ENCODE peak calls at places on chromosomes 4 and X, in seven cellular contexts. One of them, this sample, is unnamed.

GRCh38 chr4:122293374-122294365 is 85.1 kb upstream of the ADAD1 start:
- DNase-seq in GM12878: no peak
- DNase-seq in gastrocnemius medialis: no peak
- DNase-seq in transverse colon: no peak
- DNase-seq in body of pancreas: no peak
- DNase-seq in IMR-90: no peak
- DNase-seq in upper lobe of left lung: no peak
- DNase-seq in this sample: peak

GRCh38 chr4:168511780-168512467 is 15.1 kb downstream of the PALLD start:
- DNase-seq in GM12878: no peak
- DNase-seq in gastrocnemius medialis: no peak
- DNase-seq in transverse colon: no peak
- DNase-seq in body of pancreas: no peak
- DNase-seq in IMR-90: no peak
- DNase-seq in upper lobe of left lung: peak
- DNase-seq in this sample: peak

GRCh38 chr4:8252301-8253173 is 17.0 kb upstream of the HTRA3 start:
- DNase-seq in GM12878: no peak
- DNase-seq in gastrocnemius medialis: no peak
- DNase-seq in transverse colon: no peak
- DNase-seq in body of pancreas: no peak
- DNase-seq in IMR-90: peak
- DNase-seq in upper lobe of left lung: no peak
- DNase-seq in this sample: no peak

GRCh38 chr4:105107105-105107856 is 39.4 kb upstream of the TET2 start:
- DNase-seq in GM12878: no peak
- DNase-seq in gastrocnemius medialis: no peak
- DNase-seq in transverse colon: no peak
- DNase-seq in body of pancreas: no peak
- DNase-seq in IMR-90: no peak
- DNase-seq in upper lobe of left lung: no peak
- DNase-seq in this sample: no peak

GRCh38 chr4:82577451-82577850 is 15.7 kb upstream of the TMEM150C start:
- DNase-seq in GM12878: no peak
- DNase-seq in gastrocnemius medialis: no peak
- DNase-seq in transverse colon: no peak
- DNase-seq in body of pancreas: no peak
- DNase-seq in IMR-90: no peak
- DNase-seq in upper lobe of left lung: no peak
- DNase-seq in this sample: no peak

GRCh38 chr4:128286474-128287158 is 997 bp downstream of the PGRMC2 start:
- DNase-seq in GM12878: no peak
- DNase-seq in gastrocnemius medialis: no peak
- DNase-seq in transverse colon: no peak
- DNase-seq in body of pancreas: no peak
- DNase-seq in IMR-90: peak
- DNase-seq in upper lobe of left lung: no peak
- DNase-seq in this sample: peak

GRCh38 chrX:150197388-150197787 is 165.7 kb upstream of the MAMLD1 start:
- DNase-seq in GM12878: no peak
- DNase-seq in gastrocnemius medialis: no peak
- DNase-seq in transverse colon: no peak
- DNase-seq in body of pancreas: peak
- DNase-seq in IMR-90: no peak
- DNase-seq in upper lobe of left lung: no peak
- DNase-seq in this sample: no peak

GRCh38 chr4:99723555-99724450 is 66.2 kb upstream of the C4orf54 start:
- DNase-seq in GM12878: no peak
- DNase-seq in gastrocnemius medialis: peak
- DNase-seq in transverse colon: peak
- DNase-seq in body of pancreas: peak
- DNase-seq in IMR-90: peak
- DNase-seq in upper lobe of left lung: no peak
- DNase-seq in this sample: peak

GRCh38 chr4:104896623-104897296 is 249.9 kb upstream of the TET2 start:
- DNase-seq in GM12878: peak
- DNase-seq in gastrocnemius medialis: no peak
- DNase-seq in transverse colon: no peak
- DNase-seq in body of pancreas: no peak
- DNase-seq in IMR-90: no peak
- DNase-seq in upper lobe of left lung: no peak
- DNase-seq in this sample: no peak

GRCh38 chr4:140865830-140866229 is 109.6 kb upstream of the TBC1D9 start:
- DNase-seq in GM12878: no peak
- DNase-seq in gastrocnemius medialis: no peak
- DNase-seq in transverse colon: no peak
- DNase-seq in body of pancreas: no peak
- DNase-seq in IMR-90: peak
- DNase-seq in upper lobe of left lung: no peak
- DNase-seq in this sample: no peak

GRCh38 chr4:159227984-159228383 is 125.1 kb downstream of the RAPGEF2 start:
- DNase-seq in GM12878: no peak
- DNase-seq in gastrocnemius medialis: no peak
- DNase-seq in transverse colon: peak
- DNase-seq in body of pancreas: peak
- DNase-seq in IMR-90: peak
- DNase-seq in upper lobe of left lung: no peak
- DNase-seq in this sample: peak

GRCh38 chr4:19835429-19835828 is 416.3 kb upstream of the SLIT2 start:
- DNase-seq in GM12878: no peak
- DNase-seq in gastrocnemius medialis: no peak
- DNase-seq in transverse colon: no peak
- DNase-seq in body of pancreas: no peak
- DNase-seq in IMR-90: no peak
- DNase-seq in upper lobe of left lung: no peak
- DNase-seq in this sample: no peak

GRCh38 chr4:185640809-185641675 is 105.7 kb upstream of the PDLIM3 start:
- DNase-seq in GM12878: peak
- DNase-seq in gastrocnemius medialis: no peak
- DNase-seq in transverse colon: no peak
- DNase-seq in body of pancreas: no peak
- DNase-seq in IMR-90: peak
- DNase-seq in upper lobe of left lung: no peak
- DNase-seq in this sample: no peak

DNA sequence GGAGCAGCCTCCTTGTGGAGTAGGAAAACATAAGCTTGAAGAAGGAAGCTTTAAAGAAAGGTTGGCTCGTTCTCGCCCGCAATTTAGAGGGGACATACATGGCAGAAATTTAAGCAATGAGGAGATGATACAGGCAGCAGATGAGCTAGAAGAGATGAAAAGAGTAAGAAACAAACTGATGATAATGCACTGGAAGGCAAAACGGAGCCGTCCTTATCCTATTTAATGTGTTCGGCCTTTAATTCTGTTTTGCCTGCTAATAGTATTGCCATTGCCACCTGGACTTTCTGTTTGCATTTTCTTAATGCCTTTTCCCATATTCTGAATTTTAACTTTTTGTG is 1.4 kb downstream of the TCEAL1 start:
- DNase-seq in GM12878: no peak
- DNase-seq in gastrocnemius medialis: no peak
- DNase-seq in transverse colon: no peak
- DNase-seq in body of pancreas: no peak
- DNase-seq in IMR-90: no peak
- DNase-seq in upper lobe of left lung: no peak
- DNase-seq in this sample: no peak
- TF ChIP-seq POLR2A in GM12878: no peak
- TF ChIP-seq POLR2A in gastrocnemius medialis: no peak
- TF ChIP-seq POLR2A in transverse colon: no peak
- TF ChIP-seq POLR2A in body of pancreas: no peak
- TF ChIP-seq POLR2A in IMR-90: no peak
- TF ChIP-seq POLR2A in upper lobe of left lung: no peak
- TF ChIP-seq POLR2A in this sample: no peak

GRCh38 chr4:2868840-2869487 is 25.3 kb downstream of the ADD1 start:
- DNase-seq in GM12878: no peak
- DNase-seq in gastrocnemius medialis: no peak
- DNase-seq in transverse colon: no peak
- DNase-seq in body of pancreas: no peak
- DNase-seq in IMR-90: no peak
- DNase-seq in upper lobe of left lung: no peak
- DNase-seq in this sample: no peak

GRCh38 chr4:2866891-2867290 is 23.2 kb downstream of the ADD1 start:
- DNase-seq in GM12878: no peak
- DNase-seq in gastrocnemius medialis: no peak
- DNase-seq in transverse colon: no peak
- DNase-seq in body of pancreas: no peak
- DNase-seq in IMR-90: peak
- DNase-seq in upper lobe of left lung: no peak
- DNase-seq in this sample: no peak

GRCh38 chr4:2866160-2866861 is 22.7 kb downstream of the ADD1 start:
- DNase-seq in GM12878: no peak
- DNase-seq in gastrocnemius medialis: no peak
- DNase-seq in transverse colon: no peak
- DNase-seq in body of pancreas: no peak
- DNase-seq in IMR-90: no peak
- DNase-seq in upper lobe of left lung: no peak
- DNase-seq in this sample: no peak

GRCh38 chr4:2869659-2870058 is 26.0 kb downstream of the ADD1 start:
- DNase-seq in GM12878: no peak
- DNase-seq in gastrocnemius medialis: no peak
- DNase-seq in transverse colon: no peak
- DNase-seq in body of pancreas: no peak
- DNase-seq in IMR-90: no peak
- DNase-seq in upper lobe of left lung: no peak
- DNase-seq in this sample: no peak

DNA sequence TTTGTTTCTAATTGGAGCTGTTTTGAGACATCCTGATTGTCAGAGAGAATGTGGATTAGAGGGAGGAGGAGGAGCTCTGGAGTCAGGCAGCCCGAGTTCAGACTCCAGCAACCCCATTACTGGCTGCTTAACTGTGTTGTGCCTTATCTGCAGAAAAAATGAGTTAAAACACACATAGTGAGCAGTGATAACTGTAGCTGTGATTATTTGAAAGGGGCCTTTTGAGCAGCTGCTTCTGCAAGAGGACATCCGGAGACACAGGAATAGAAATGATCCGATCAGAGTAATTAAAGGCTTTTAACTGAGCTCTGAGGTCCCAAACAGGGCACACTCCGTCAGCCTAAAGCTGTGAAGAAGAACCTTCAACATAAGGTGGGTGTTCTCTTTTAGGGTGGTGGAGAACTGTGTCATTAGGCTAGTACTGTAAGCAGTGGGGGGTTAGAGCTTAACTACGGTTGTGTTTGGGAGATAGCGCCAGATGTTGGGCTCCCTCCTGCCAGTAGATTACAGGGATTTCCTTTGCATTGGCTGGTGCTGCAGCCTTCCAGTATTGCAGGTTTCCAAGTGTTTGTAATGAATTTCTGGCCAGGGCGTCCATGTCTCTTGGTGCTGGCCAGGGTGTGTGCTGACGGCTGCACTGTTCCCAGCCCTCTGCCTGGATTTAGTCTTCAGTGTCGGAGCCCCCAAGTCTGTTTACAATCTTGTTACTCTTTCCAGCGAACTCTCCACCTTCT is 24.3 kb downstream of the ADD1 start:
- DNase-seq in GM12878: no peak
- DNase-seq in gastrocnemius medialis: no peak
- DNase-seq in transverse colon: no peak
- DNase-seq in body of pancreas: peak
- DNase-seq in IMR-90: peak
- DNase-seq in upper lobe of left lung: no peak
- DNase-seq in this sample: no peak
- H3K4me3 ChIP-seq in GM12878: no peak
- H3K4me3 ChIP-seq in gastrocnemius medialis: peak
- H3K4me3 ChIP-seq in transverse colon: no peak
- H3K4me3 ChIP-seq in body of pancreas: no peak
- H3K4me3 ChIP-seq in IMR-90: peak
- H3K4me3 ChIP-seq in upper lobe of left lung: no peak
- H3K4me3 ChIP-seq in this sample: no peak

GRCh38 chrX:40152173-40152705 is 54.5 kb upstream of the BCOR start:
- DNase-seq in GM12878: no peak
- DNase-seq in gastrocnemius medialis: no peak
- DNase-seq in transverse colon: peak
- DNase-seq in body of pancreas: no peak
- DNase-seq in IMR-90: no peak
- DNase-seq in upper lobe of left lung: peak
- DNase-seq in this sample: peak

GRCh38 chrX:40154229-40154852 is 56.6 kb upstream of the BCOR start:
- DNase-seq in GM12878: no peak
- DNase-seq in gastrocnemius medialis: no peak
- DNase-seq in transverse colon: no peak
- DNase-seq in body of pancreas: no peak
- DNase-seq in IMR-90: no peak
- DNase-seq in upper lobe of left lung: peak
- DNase-seq in this sample: peak

GRCh38 chrX:40152706-40153334 is 55.1 kb upstream of the BCOR start:
- DNase-seq in GM12878: no peak
- DNase-seq in gastrocnemius medialis: no peak
- DNase-seq in transverse colon: peak
- DNase-seq in body of pancreas: peak
- DNase-seq in IMR-90: no peak
- DNase-seq in upper lobe of left lung: peak
- DNase-seq in this sample: peak

GRCh38 chrX:40154853-40155616 is 57.3 kb upstream of the BCOR start:
- DNase-seq in GM12878: no peak
- DNase-seq in gastrocnemius medialis: peak
- DNase-seq in transverse colon: peak
- DNase-seq in body of pancreas: peak
- DNase-seq in IMR-90: peak
- DNase-seq in upper lobe of left lung: peak
- DNase-seq in this sample: peak

GRCh38 chrX:40153335-40154221 is 55.8 kb upstream of the BCOR start:
- DNase-seq in GM12878: no peak
- DNase-seq in gastrocnemius medialis: no peak
- DNase-seq in transverse colon: peak
- DNase-seq in body of pancreas: peak
- DNase-seq in IMR-90: no peak
- DNase-seq in upper lobe of left lung: peak
- DNase-seq in this sample: peak
- TF ChIP-seq POLR2A in GM12878: no peak
- TF ChIP-seq POLR2A in gastrocnemius medialis: no peak
- TF ChIP-seq POLR2A in transverse colon: no peak
- TF ChIP-seq POLR2A in body of pancreas: peak
- TF ChIP-seq POLR2A in IMR-90: no peak
- TF ChIP-seq POLR2A in upper lobe of left lung: no peak
- TF ChIP-seq POLR2A in this sample: no peak

DNA sequence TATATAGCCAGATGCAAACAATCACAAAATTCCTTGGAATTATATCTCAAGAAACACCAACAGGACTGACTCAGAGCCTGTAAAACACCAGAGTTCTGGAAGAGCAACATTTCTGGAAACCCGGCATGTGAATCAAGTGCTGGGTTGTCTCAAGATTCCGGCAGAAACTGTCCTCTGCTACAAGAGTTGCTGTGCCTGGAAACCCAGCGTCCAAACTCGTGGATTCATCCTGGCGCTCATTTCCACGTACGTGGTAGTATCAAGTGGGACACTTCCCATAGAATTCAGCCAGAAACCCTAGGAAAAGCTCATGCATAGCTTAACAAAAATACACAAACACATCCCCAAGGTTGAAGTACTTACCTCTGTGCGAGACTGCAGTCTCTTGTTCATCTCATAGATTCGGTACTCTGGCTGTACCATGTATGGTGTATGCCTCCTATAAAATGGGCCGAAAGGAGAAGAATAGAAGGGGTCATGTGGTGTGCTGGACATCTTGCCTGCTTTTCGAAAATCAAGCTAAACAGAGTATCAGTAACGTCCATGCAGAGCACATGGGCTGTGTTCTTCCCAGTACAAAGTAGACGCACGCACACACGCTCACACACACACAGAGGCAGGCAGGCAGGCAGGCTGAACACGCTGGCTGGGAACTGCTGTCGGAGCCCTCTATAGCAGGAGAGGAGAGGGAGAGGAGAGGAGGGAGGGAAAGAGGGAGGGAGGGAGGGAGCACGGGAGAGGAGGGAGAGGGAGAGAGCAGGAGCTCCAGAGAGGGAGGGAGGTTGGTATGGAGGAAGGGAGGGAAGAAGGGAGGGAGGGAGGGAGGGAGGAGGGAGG is at the start of gene LDB2:
- DNase-seq in GM12878: no peak
- DNase-seq in gastrocnemius medialis: no peak
- DNase-seq in transverse colon: peak
- DNase-seq in body of pancreas: peak
- DNase-seq in IMR-90: peak
- DNase-seq in upper lobe of left lung: peak
- DNase-seq in this sample: peak
- H3K4me3 ChIP-seq in GM12878: no peak
- H3K4me3 ChIP-seq in gastrocnemius medialis: peak
- H3K4me3 ChIP-seq in transverse colon: peak
- H3K4me3 ChIP-seq in body of pancreas: no peak
- H3K4me3 ChIP-seq in IMR-90: peak
- H3K4me3 ChIP-seq in upper lobe of left lung: peak
- H3K4me3 ChIP-seq in this sample: no peak